ENCODE peak calls at places on chromosomes 3 and 15, in five cellular contexts. One of them, this sample, is unnamed.

GRCh38 chr3:63762180-63762579 is 56.9 kb upstream of the C3orf49 start:
- DNase-seq in GDM1: no peak
- DNase-seq in hippocampal formation: no peak
- DNase-seq in iPS DF 19.7: no peak
- DNase-seq in AML-193: no peak
- DNase-seq in this sample: no peak

GRCh38 chr3:38367709-38368108 is 21.1 kb downstream of the XYLB start:
- DNase-seq in AML-193: no peak
- DNase-seq in iPS DF 19.7: no peak
- DNase-seq in GDM1: no peak
- DNase-seq in hippocampal formation: no peak
- DNase-seq in this sample: no peak

GRCh38 chr3:9125278-9125951 is 124.0 kb downstream of the SRGAP3 start:
- DNase-seq in GDM1: no peak
- DNase-seq in AML-193: no peak
- DNase-seq in iPS DF 19.7: no peak
- DNase-seq in hippocampal formation: no peak
- DNase-seq in this sample: no peak

GRCh38 chr3:187112934-187113793 is 26.1 kb downstream of the RPL39L start:
- DNase-seq in iPS DF 19.7: no peak
- DNase-seq in GDM1: no peak
- DNase-seq in hippocampal formation: no peak
- DNase-seq in AML-193: peak
- DNase-seq in this sample: peak

GRCh38 chr3:16849240-16849639 is 35.5 kb upstream of the PLCL2 start:
- DNase-seq in iPS DF 19.7: no peak
- DNase-seq in AML-193: peak
- DNase-seq in hippocampal formation: no peak
- DNase-seq in GDM1: no peak
- DNase-seq in this sample: no peak

GRCh38 chr15:50414624-50415023 is 9.6 kb upstream of the USP8 start:
- DNase-seq in hippocampal formation: no peak
- DNase-seq in AML-193: no peak
- DNase-seq in iPS DF 19.7: no peak
- DNase-seq in GDM1: no peak
- DNase-seq in this sample: no peak

GRCh38 chr3:72721696-72722381 is 126.4 kb downstream of the SHQ1 start:
- DNase-seq in GDM1: no peak
- DNase-seq in iPS DF 19.7: no peak
- DNase-seq in AML-193: no peak
- DNase-seq in hippocampal formation: no peak
- DNase-seq in this sample: no peak

GRCh38 chr3:174440350-174440716 is 418.8 kb upstream of the NAALADL2 start:
- DNase-seq in iPS DF 19.7: no peak
- DNase-seq in AML-193: peak
- DNase-seq in hippocampal formation: peak
- DNase-seq in GDM1: no peak
- DNase-seq in this sample: no peak

GRCh38 chr3:18575573-18575972 is 150.4 kb upstream of the SATB1 start:
- DNase-seq in GDM1: no peak
- DNase-seq in hippocampal formation: no peak
- DNase-seq in iPS DF 19.7: no peak
- DNase-seq in AML-193: no peak
- DNase-seq in this sample: no peak

GRCh38 chr15:95558916-95559315 is 771.6 kb upstream of the NR2F2 start:
- DNase-seq in iPS DF 19.7: no peak
- DNase-seq in hippocampal formation: no peak
- DNase-seq in AML-193: no peak
- DNase-seq in GDM1: no peak
- DNase-seq in this sample: no peak

GRCh38 chr15:31082771-31083393 is 18.6 kb downstream of the TRPM1 start:
- DNase-seq in GDM1: no peak
- DNase-seq in iPS DF 19.7: no peak
- DNase-seq in AML-193: no peak
- DNase-seq in hippocampal formation: no peak
- DNase-seq in this sample: no peak

GRCh38 chr3:170735821-170736220 is 134.2 kb downstream of the RPL22L1 start:
- DNase-seq in AML-193: no peak
- DNase-seq in GDM1: no peak
- DNase-seq in iPS DF 19.7: no peak
- DNase-seq in hippocampal formation: no peak
- DNase-seq in this sample: no peak

GRCh38 chr15:89089316-89090230 is 1.3 kb downstream of the ABHD2 start:
- DNase-seq in AML-193: no peak
- DNase-seq in GDM1: no peak
- DNase-seq in hippocampal formation: no peak
- DNase-seq in iPS DF 19.7: no peak
- DNase-seq in this sample: no peak

GRCh38 chr3:154473769-154474168 is 43.8 kb upstream of the GPR149 start:
- DNase-seq in hippocampal formation: no peak
- DNase-seq in GDM1: no peak
- DNase-seq in iPS DF 19.7: no peak
- DNase-seq in AML-193: no peak
- DNase-seq in this sample: no peak

GRCh38 chr15:92118162-92118935 is 264.8 kb downstream of the SLCO3A1 start:
- DNase-seq in GDM1: no peak
- DNase-seq in hippocampal formation: no peak
- DNase-seq in iPS DF 19.7: peak
- DNase-seq in AML-193: no peak
- DNase-seq in this sample: no peak

GRCh38 chr3:81910244-81910852 is 148.9 kb upstream of the GBE1 start:
- DNase-seq in iPS DF 19.7: no peak
- DNase-seq in hippocampal formation: no peak
- DNase-seq in AML-193: peak
- DNase-seq in GDM1: no peak
- DNase-seq in this sample: peak

GRCh38 chr15:65954289-65954741 is 85.0 kb downstream of the RAB11A start:
- DNase-seq in hippocampal formation: no peak
- DNase-seq in iPS DF 19.7: peak
- DNase-seq in GDM1: no peak
- DNase-seq in AML-193: no peak
- DNase-seq in this sample: peak

GRCh38 chr3:160185711-160186110 is 39.5 kb upstream of the C3orf80 start:
- DNase-seq in GDM1: no peak
- DNase-seq in iPS DF 19.7: no peak
- DNase-seq in AML-193: no peak
- DNase-seq in hippocampal formation: no peak
- DNase-seq in this sample: no peak

GRCh38 chr3:196941846-196942225 is 492 bp downstream of the NCBP2 start:
- DNase-seq in GDM1: peak
- DNase-seq in hippocampal formation: peak
- DNase-seq in AML-193: peak
- DNase-seq in iPS DF 19.7: no peak
- DNase-seq in this sample: no peak

GRCh38 chr15:66211670-66212455 is 41.7 kb downstream of the MEGF11 start:
- DNase-seq in AML-193: no peak
- DNase-seq in iPS DF 19.7: no peak
- DNase-seq in GDM1: no peak
- DNase-seq in hippocampal formation: no peak
- DNase-seq in this sample: no peak

GRCh38 chr15:63872759-63873510 is 39.2 kb upstream of the HERC1 start:
- DNase-seq in GDM1: no peak
- DNase-seq in AML-193: no peak
- DNase-seq in hippocampal formation: no peak
- DNase-seq in iPS DF 19.7: no peak
- DNase-seq in this sample: no peak

GRCh38 chr3:53616971-53617892 is 122.8 kb downstream of the CACNA1D start:
- DNase-seq in GDM1: no peak
- DNase-seq in hippocampal formation: no peak
- DNase-seq in AML-193: no peak
- DNase-seq in iPS DF 19.7: no peak
- DNase-seq in this sample: no peak

GRCh38 chr3:177553586-177553985 is 356.3 kb upstream of the TBL1XR1 start:
- DNase-seq in hippocampal formation: peak
- DNase-seq in GDM1: no peak
- DNase-seq in AML-193: no peak
- DNase-seq in iPS DF 19.7: no peak
- DNase-seq in this sample: no peak

GRCh38 chr3:41274944-41275668 is 75.8 kb downstream of the CTNNB1 start:
- DNase-seq in AML-193: no peak
- DNase-seq in iPS DF 19.7: no peak
- DNase-seq in hippocampal formation: no peak
- DNase-seq in GDM1: no peak
- DNase-seq in this sample: peak

GRCh38 chr3:138915503-138916498 is 31.1 kb downstream of the FOXL2 start:
- DNase-seq in GDM1: peak
- DNase-seq in hippocampal formation: peak
- DNase-seq in AML-193: peak
- DNase-seq in iPS DF 19.7: peak
- DNase-seq in this sample: peak

GRCh38 chr15:71294251-71294635 is 179.0 kb downstream of the THSD4 start:
- DNase-seq in GDM1: no peak
- DNase-seq in AML-193: no peak
- DNase-seq in iPS DF 19.7: no peak
- DNase-seq in hippocampal formation: no peak
- DNase-seq in this sample: no peak

GRCh38 chr3:5330152-5330810 is 142.8 kb downstream of the EDEM1 start:
- DNase-seq in hippocampal formation: no peak
- DNase-seq in AML-193: no peak
- DNase-seq in GDM1: no peak
- DNase-seq in iPS DF 19.7: no peak
- DNase-seq in this sample: no peak

GRCh38 chr3:110568246-110568645 is 503.4 kb upstream of the NECTIN3 start:
- DNase-seq in GDM1: no peak
- DNase-seq in hippocampal formation: no peak
- DNase-seq in AML-193: no peak
- DNase-seq in iPS DF 19.7: no peak
- DNase-seq in this sample: no peak

GRCh38 chr15:80856400-80856799 is 77.2 kb downstream of the CEMIP start:
- DNase-seq in iPS DF 19.7: no peak
- DNase-seq in GDM1: no peak
- DNase-seq in hippocampal formation: no peak
- DNase-seq in AML-193: no peak
- DNase-seq in this sample: peak

GRCh38 chr3:72234394-72234793 is 449.4 kb upstream of the PROK2 start:
- DNase-seq in AML-193: no peak
- DNase-seq in GDM1: no peak
- DNase-seq in hippocampal formation: no peak
- DNase-seq in iPS DF 19.7: no peak
- DNase-seq in this sample: no peak

GRCh38 chr15:38010390-38010789 is 76.0 kb downstream of the TMCO5A start:
- DNase-seq in hippocampal formation: no peak
- DNase-seq in GDM1: no peak
- DNase-seq in AML-193: no peak
- DNase-seq in iPS DF 19.7: no peak
- DNase-seq in this sample: no peak

GRCh38 chr3:58334013-58334321 is 1.3 kb downstream of the PXK start:
- DNase-seq in AML-193: no peak
- DNase-seq in iPS DF 19.7: no peak
- DNase-seq in hippocampal formation: peak
- DNase-seq in GDM1: no peak
- DNase-seq in this sample: peak

GRCh38 chr3:182083112-182083511 is 371.4 kb downstream of the SOX2 start:
- DNase-seq in AML-193: no peak
- DNase-seq in iPS DF 19.7: no peak
- DNase-seq in GDM1: no peak
- DNase-seq in hippocampal formation: no peak
- DNase-seq in this sample: no peak